ENCODE peak calls at places on chromosome 3, in six cellular contexts. K, E, B, U, J and Q are unnamed samples.
A peak's percentile ranks its signal among the peaks of the same experiment; 100 is the strongest.

GRCh38 chr3:49377483-49377882 is 19.3 kb upstream of the GPX1 start:
- DNase-seq in K (no peak), E (no peak), B (no peak), U (no peak), J (peak; percentile 65), Q (no peak)

GRCh38 chr3:141498592-141499223 is 11.9 kb downstream of the RASA2 start:
- DNase-seq in K (no peak), E (peak; percentile 94), B (peak; percentile 33), U (no peak), J (no peak), Q (peak; percentile 71)

GRCh38 chr3:153094386-153094785 is 67.6 kb upstream of the RAP2B start:
- DNase-seq in K (no peak), E (no peak), B (no peak), U (no peak), J (no peak), Q (no peak)

GRCh38 chr3:11522398-11522715 is 121.4 kb downstream of the VGLL4 start:
- DNase-seq in K (no peak), E (no peak), B (no peak), U (no peak), J (no peak), Q (no peak)

GRCh38 chr3:37923576-37923926 is 61.9 kb downstream of the CTDSPL start:
- DNase-seq in K (no peak), E (no peak), B (no peak), U (no peak), J (no peak), Q (no peak)

GRCh38 chr3:173789530-173789929 is 392.0 kb downstream of the NLGN1 start:
- DNase-seq in K (no peak), E (no peak), B (no peak), U (no peak), J (peak; percentile 45), Q (no peak)

GRCh38 chr3:150901793-150902192 is 3.4 kb downstream of the MINDY4B start:
- DNase-seq in K (no peak), E (no peak), B (no peak), U (no peak), J (no peak), Q (no peak)

GRCh38 chr3:60912142-60912541 is 339.1 kb downstream of the FHIT start:
- DNase-seq in K (no peak), E (no peak), B (no peak), U (no peak), J (peak; percentile 18), Q (no peak)

GRCh38 chr3:62562017-62562416 is 188.7 kb upstream of the FEZF2 start:
- DNase-seq in K (no peak), E (no peak), B (no peak), U (no peak), J (no peak), Q (no peak)

GRCh38 chr3:43995078-43995928 is 246.4 kb upstream of the TOPAZ1 start:
- DNase-seq in K (no peak), E (peak; percentile 14), B (no peak), U (peak; percentile 51), J (peak; percentile 40), Q (no peak)

GRCh38 chr3:32239638-32240550 is 1.4 kb downstream of the CMTM8 start:
- DNase-seq in K (no peak), E (peak; percentile 45), B (peak; percentile 73), U (peak; percentile 8), J (no peak), Q (no peak)

GRCh38 chr3:196661400-196661799 is 21.9 kb downstream of the NRROS start:
- DNase-seq in K (no peak), E (no peak), B (no peak), U (no peak), J (no peak), Q (no peak)

GRCh38 chr3:42502429-42503250 is at the start of gene VIPR1:
- DNase-seq in K (peak; percentile 78), E (peak; percentile 95), B (peak; percentile 93), U (peak; percentile 96), J (peak; percentile 80), Q (peak; percentile 87)
- H3K27ac ChIP-seq in K (peak within 1 kb of the TSS; percentile 63), E (peak within 1 kb of the TSS; percentile 38), B (no peak within 1 kb of the TSS), U (no peak within 1 kb of the TSS), J (no peak within 1 kb of the TSS), Q (no peak within 1 kb of the TSS)

DNA sequence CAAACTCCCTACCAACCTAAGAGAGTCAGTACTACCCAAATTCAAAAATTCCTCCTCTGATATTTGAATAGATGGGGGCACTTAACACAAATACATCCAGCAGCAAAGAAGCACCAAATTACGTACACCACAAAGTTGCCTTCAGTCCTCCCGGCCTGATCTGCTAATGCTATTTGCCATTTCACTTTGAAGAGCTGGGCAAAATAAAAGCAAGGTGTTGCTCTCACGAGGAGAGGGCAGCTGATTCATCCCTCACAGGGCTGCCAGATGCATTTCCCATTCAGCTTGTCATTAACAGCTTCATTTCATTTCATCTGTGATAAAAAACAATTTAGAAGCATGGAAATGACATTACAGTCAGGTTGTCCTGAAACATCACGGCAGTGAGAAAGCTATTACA is 283.4 kb upstream of the VEPH1 start:
- DNase-seq in K (no peak), E (no peak), B (no peak), U (no peak), J (peak; percentile 35), Q (no peak)
- H3K27ac ChIP-seq in K (no peak overlapping the region), E (no peak overlapping the region), B (no peak overlapping the region), U (peak overlapping the region; percentile 22), J (no peak overlapping the region), Q (peak overlapping the region; percentile 28)

DNA sequence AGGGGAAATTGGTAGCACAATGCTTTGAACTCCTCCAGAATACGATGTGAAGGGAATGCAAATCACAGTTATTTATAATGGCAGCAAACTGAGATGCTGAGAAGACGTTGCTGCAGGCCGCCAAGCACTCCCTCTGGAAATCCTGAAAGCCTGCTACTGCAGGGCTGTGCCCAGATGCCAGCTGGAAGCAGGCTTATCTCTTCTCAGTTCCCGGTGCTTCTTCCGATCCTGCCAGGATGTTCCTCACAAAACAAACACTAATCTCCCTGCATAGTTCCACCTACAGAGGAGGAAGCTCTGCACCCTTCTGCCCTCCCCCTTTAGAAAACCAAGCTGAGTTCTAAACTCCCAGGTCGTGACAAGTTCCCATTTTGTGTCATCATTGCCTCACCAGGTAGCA is 201.7 kb upstream of the BCL6 start:
- DNase-seq in K (no peak), E (no peak), B (no peak), U (no peak), J (no peak), Q (no peak)
- H3K27ac ChIP-seq in K (peak overlapping the region; percentile 91), E (no peak overlapping the region), B (no peak overlapping the region), U (no peak overlapping the region), J (no peak overlapping the region), Q (no peak overlapping the region)

DNA sequence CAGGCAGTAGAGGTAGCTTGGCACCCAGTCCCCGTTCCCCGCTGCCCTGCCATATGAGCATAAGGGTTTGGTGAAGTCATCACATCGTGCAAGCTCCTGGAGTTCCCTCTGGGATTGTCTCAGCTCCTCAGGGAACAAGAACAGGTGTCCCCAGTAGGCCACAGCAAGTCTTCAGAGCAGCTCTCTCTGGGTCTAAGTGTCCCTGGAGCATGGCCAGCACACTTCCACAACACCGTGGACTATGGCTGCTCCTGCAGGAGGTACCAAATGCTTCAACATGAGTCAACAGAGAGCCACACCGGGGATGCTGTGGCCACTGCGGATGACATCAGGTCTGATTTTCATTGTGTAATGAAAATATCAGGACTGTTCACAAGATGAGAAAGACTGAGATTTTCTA is 23.1 kb downstream of the ABHD6 start:
- DNase-seq in K (no peak), E (no peak), B (no peak), U (no peak), J (peak; percentile 10), Q (no peak)
- H3K27ac ChIP-seq in K (no peak overlapping the region), E (no peak overlapping the region), B (no peak overlapping the region), U (no peak overlapping the region), J (no peak overlapping the region), Q (no peak overlapping the region)

GRCh38 chr3:58880182-58880581 is 169.6 kb downstream of the CFAP20DC start:
- DNase-seq in K (no peak), E (no peak), B (no peak), U (no peak), J (peak; percentile 77), Q (no peak)

GRCh38 chr3:58874248-58874741 is 175.5 kb downstream of the CFAP20DC start:
- DNase-seq in K (no peak), E (no peak), B (no peak), U (no peak), J (peak; percentile 95), Q (no peak)

DNA sequence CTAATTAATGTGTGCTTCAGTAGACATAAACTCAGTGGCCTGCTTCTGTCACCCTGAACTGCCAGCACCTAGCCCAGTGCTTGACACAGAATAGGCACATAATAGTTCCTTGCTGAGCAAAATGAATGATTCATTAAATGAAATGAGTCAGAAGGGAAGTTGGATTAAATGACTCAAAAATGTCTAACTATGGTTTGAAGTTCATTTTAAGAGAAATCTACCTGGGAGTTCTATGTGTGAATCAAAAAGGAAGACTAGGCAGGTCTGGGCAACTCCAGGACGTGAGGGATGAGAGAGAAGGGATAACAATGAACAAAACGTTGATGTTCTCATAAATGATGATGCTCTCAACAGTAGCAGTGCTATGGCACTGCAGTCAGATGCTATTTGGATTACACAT is 175.0 kb downstream of the CFAP20DC start:
- DNase-seq in K (no peak), E (no peak), B (no peak), U (no peak), J (peak; percentile 98), Q (no peak)
- H3K27ac ChIP-seq in K (no peak overlapping the region), E (no peak overlapping the region), B (no peak overlapping the region), U (no peak overlapping the region), J (peak overlapping the region; percentile 96), Q (no peak overlapping the region)

GRCh38 chr3:106380232-106380631 is 511.4 kb upstream of the CBLB start:
- DNase-seq in K (no peak), E (no peak), B (no peak), U (no peak), J (no peak), Q (no peak)
- H3K27ac ChIP-seq in K (no peak overlapping the region), E (no peak overlapping the region), B (no peak overlapping the region), U (no peak overlapping the region), J (no peak overlapping the region), Q (no peak overlapping the region)

GRCh38 chr3:31093608-31093990 is 199.1 kb upstream of the GADL1 start:
- DNase-seq in K (no peak), E (no peak), B (no peak), U (no peak), J (no peak), Q (no peak)

GRCh38 chr3:31094048-31094447 is 199.6 kb upstream of the GADL1 start:
- DNase-seq in K (no peak), E (no peak), B (no peak), U (no peak), J (no peak), Q (no peak)

GRCh38 chr3:31095254-31095653 is 200.8 kb upstream of the GADL1 start:
- DNase-seq in K (no peak), E (no peak), B (no peak), U (no peak), J (no peak), Q (no peak)

GRCh38 chr3:31091748-31092147 is 197.3 kb upstream of the GADL1 start:
- DNase-seq in K (no peak), E (no peak), B (no peak), U (no peak), J (no peak), Q (no peak)

GRCh38 chr3:31092748-31093607 is 198.5 kb upstream of the GADL1 start:
- DNase-seq in K (no peak), E (no peak), B (no peak), U (peak; percentile 7), J (no peak), Q (no peak)
- H3K27ac ChIP-seq in K (peak overlapping the region; percentile 32), E (no peak overlapping the region), B (no peak overlapping the region), U (no peak overlapping the region), J (no peak overlapping the region), Q (no peak overlapping the region)

GRCh38 chr3:73513260-73513659 is 111.5 kb downstream of the PDZRN3 start:
- DNase-seq in K (no peak), E (no peak), B (peak; percentile 88), U (no peak), J (no peak), Q (no peak)
- H3K27ac ChIP-seq in K (peak overlapping the region; percentile 68), E (no peak overlapping the region), B (no peak overlapping the region), U (no peak overlapping the region), J (no peak overlapping the region), Q (peak overlapping the region; percentile 44)